ENCODE peak calls at places on chromosomes 16 and 17, in eight cellular contexts. T, A, L, P, R, X, M and S are unnamed samples.

GRCh38 chr16:59635674-59636073 is 901.6 kb upstream of the GOT2 start:
- DNase-seq in P (no peak), L (no peak), M (no peak), R (no peak), A (no peak), X (no peak), T (no peak), S (no peak)

GRCh38 chr17:74446551-74447500 is 14.9 kb downstream of the GPRC5C start:
- DNase-seq in P (no peak), X (peak), M (peak), L (no peak), R (no peak), T (no peak), A (no peak), S (peak)

GRCh38 chr16:49698931-49699715 is 156.8 kb downstream of the ZNF423 start:
- DNase-seq in A (no peak), M (peak), T (no peak), L (no peak), P (no peak), X (no peak), R (no peak), S (no peak)

GRCh38 chr17:28563475-28563874 is 7.8 kb downstream of the PIGS start:
- DNase-seq in A (no peak), T (no peak), P (peak), L (no peak), R (no peak), X (no peak), M (no peak), S (no peak)

GRCh38 chr16:2178321-2179106 is 17.9 kb downstream of the CASKIN1 start:
- DNase-seq in A (no peak), P (peak), T (no peak), R (no peak), M (no peak), X (peak), L (no peak), S (no peak)

GRCh38 chr16:1514507-1514906 is 19.0 kb upstream of the TMEM204 start:
- DNase-seq in X (no peak), A (no peak), R (no peak), T (no peak), M (no peak), P (no peak), L (no peak), S (no peak)

GRCh38 chr17:65660947-65661346 is 99.5 kb upstream of the AXIN2 start:
- DNase-seq in T (no peak), A (no peak), M (no peak), L (no peak), P (peak), X (no peak), R (no peak), S (no peak)

GRCh38 chr17:2042355-2042929 is 620 bp downstream of the OVCA2 start:
- DNase-seq in A (no peak), T (peak), R (no peak), P (peak), L (no peak), X (peak), M (no peak), S (peak)

GRCh38 chr17:64507418-64507766 is 615 bp downstream of the CEP95 start:
- DNase-seq in L (no peak), X (peak), P (peak), A (peak), M (no peak), T (peak), R (peak), S (no peak)

GRCh38 chr16:1981972-1982574 is 804 bp upstream of the NOXO1 start:
- DNase-seq in A (no peak), M (no peak), R (no peak), P (no peak), X (no peak), L (no peak), T (no peak), S (no peak)

GRCh38 chr17:3794890-3795757 is 5.9 kb downstream of the ITGAE start:
- DNase-seq in X (peak), T (no peak), P (no peak), L (no peak), R (peak), M (no peak), A (no peak), S (no peak)

GRCh38 chr17:75010683-75011406 is 1.6 kb upstream of the MRPL58 start:
- DNase-seq in A (no peak), P (peak), L (no peak), T (no peak), X (peak), R (no peak), M (peak), S (no peak)

GRCh38 chr16:80931985-80932720 is 74.5 kb downstream of the CMC2 start:
- DNase-seq in A (no peak), P (peak), M (peak), L (no peak), R (peak), T (peak), X (peak), S (no peak)

GRCh38 chr16:89020068-89020924 is 43.3 kb upstream of the CBFA2T3 start:
- DNase-seq in M (no peak), L (no peak), T (no peak), X (peak), R (no peak), A (no peak), P (no peak), S (peak)

GRCh38 chr17:68048996-68049395 is 13.5 kb downstream of the KPNA2 start:
- DNase-seq in T (no peak), P (no peak), L (no peak), X (no peak), R (no peak), A (no peak), M (no peak), S (no peak)

GRCh38 chr16:22092143-22092933 is at the start of gene VWA3A:
- DNase-seq in T (no peak), M (no peak), L (no peak), A (no peak), X (no peak), R (no peak), P (peak), S (no peak)

GRCh38 chr16:56851671-56852400 is 13.2 kb upstream of the SLC12A3 start:
- DNase-seq in X (no peak), T (no peak), A (no peak), L (no peak), P (peak), R (no peak), M (no peak), S (peak)

GRCh38 chr17:28551421-28552186 is 820 bp downstream of the UNC119 start:
- DNase-seq in L (no peak), R (no peak), X (no peak), P (no peak), A (no peak), M (no peak), T (peak), S (peak)

GRCh38 chr17:77708049-77708448 is 250.5 kb upstream of the TNRC6C start:
- DNase-seq in M (no peak), X (no peak), R (no peak), T (no peak), P (no peak), L (no peak), A (no peak), S (no peak)